ENCODE peak calls at places on chromosomes 1 and 21, in six cellular contexts. N is K562, Q is HCT116, D is GM12878, P is SK-N-SH, U is H1. E is an unnamed sample.
A peak's percentile ranks its signal among the peaks of the same experiment; 100 is the strongest.

GRCh38 chr1:68954841-68955240 is 458.0 kb upstream of the DEPDC1 start:
- DNase-seq in N (no peak), Q (no peak), D (no peak), P (no peak), U (no peak), E (no peak)

GRCh38 chr21:29343517-29343916 is 44.8 kb downstream of the BACH1 start:
- DNase-seq in N (no peak), Q (no peak), D (no peak), P (no peak), U (no peak), E (no peak)

GRCh38 chr1:43221256-43221778 is 48.5 kb upstream of the TMEM125 start:
- DNase-seq in N (no peak), Q (no peak), D (peak; percentile 75), P (no peak), U (no peak), E (no peak)

GRCh38 chr1:2528016-2528415 is 1.6 kb upstream of the PANK4 start:
- DNase-seq in N (no peak), Q (no peak), D (no peak), P (no peak), U (no peak), E (no peak)

GRCh38 chr1:204384636-204385354 is 25.1 kb upstream of the PLEKHA6 start:
- DNase-seq in N (no peak), Q (no peak), D (no peak), P (peak; percentile 48), U (no peak), E (no peak)

GRCh38 chr1:231606712-231607111 is 19.9 kb upstream of the DISC1 start:
- DNase-seq in N (no peak), Q (no peak), D (no peak), P (no peak), U (no peak), E (no peak)

GRCh38 chr1:91555074-91555730 is 54.6 kb downstream of the CDC7 start:
- DNase-seq in N (no peak), Q (no peak), D (no peak), P (no peak), U (no peak), E (no peak)

GRCh38 chr21:36534656-36535055 is 54.7 kb upstream of the CLDN14 start:
- DNase-seq in N (no peak), Q (no peak), D (no peak), P (no peak), U (no peak), E (no peak)

GRCh38 chr1:222168621-222169020 is 379.3 kb downstream of the HHIPL2 start:
- DNase-seq in N (no peak), Q (no peak), D (no peak), P (no peak), U (no peak), E (no peak)

GRCh38 chr1:112515311-112516009 is 6.7 kb downstream of the WNT2B start:
- DNase-seq in N (no peak), Q (no peak), D (no peak), P (no peak), U (no peak), E (no peak)

GRCh38 chr1:76620371-76620770 is 246.9 kb upstream of the ST6GALNAC5 start:
- DNase-seq in N (no peak), Q (no peak), D (no peak), P (no peak), U (no peak), E (no peak)

GRCh38 chr1:21537932-21538630 is 28.9 kb downstream of the ALPL start:
- DNase-seq in N (no peak), Q (no peak), D (no peak), P (no peak), U (no peak), E (no peak)

GRCh38 chr1:242225770-242226573 is 227.1 kb upstream of the MAP1LC3C start:
- DNase-seq in N (no peak), Q (no peak), D (peak; percentile 33), P (no peak), U (no peak), E (peak; percentile 86)

GRCh38 chr1:198936371-198937083 is 297.7 kb downstream of the PTPRC start:
- DNase-seq in N (no peak), Q (no peak), D (no peak), P (no peak), U (no peak), E (no peak)

GRCh38 chr1:193417420-193417819 is 231.0 kb upstream of the B3GALT2 start:
- DNase-seq in N (no peak), Q (no peak), D (no peak), P (no peak), U (no peak), E (no peak)

GRCh38 chr1:99726818-99727217 is 39.6 kb downstream of the FRRS1 start:
- DNase-seq in N (no peak), Q (no peak), D (no peak), P (no peak), U (no peak), E (no peak)

GRCh38 chr1:43008425-43009108 is 49.9 kb upstream of the SLC2A1 start:
- DNase-seq in N (no peak), Q (peak; percentile 85), D (no peak), P (no peak), U (peak; percentile 99), E (no peak)

GRCh38 chr1:7516341-7516740 is 254.8 kb upstream of the VAMP3 start:
- DNase-seq in N (no peak), Q (peak; percentile 3), D (no peak), P (peak; percentile 76), U (no peak), E (no peak)

GRCh38 chr1:4792565-4792964 is 138.2 kb downstream of the AJAP1 start:
- DNase-seq in N (no peak), Q (no peak), D (no peak), P (no peak), U (no peak), E (no peak)

GRCh38 chr21:33894736-33895288 is 20.8 kb downstream of the ATP5PO start:
- DNase-seq in N (peak; percentile 84), Q (peak; percentile 27), D (no peak), P (peak; percentile 88), U (peak; percentile 65), E (no peak)

GRCh38 chr1:214658785-214659184 is 55.8 kb downstream of the CENPF start:
- DNase-seq in N (peak; percentile 33), Q (no peak), D (no peak), P (no peak), U (no peak), E (no peak)

GRCh38 chr1:153535664-153536585 is at the start of gene S100A6:
- DNase-seq in N (peak; percentile 45), Q (peak; percentile 72), D (no peak), P (peak; percentile 85), U (no peak), E (no peak)

GRCh38 chr1:228143480-228144212 is 3.6 kb downstream of the GUK1 start:
- DNase-seq in N (no peak), Q (no peak), D (no peak), P (peak; percentile 15), U (no peak), E (no peak)

GRCh38 chr1:192610114-192610958 is 25.6 kb upstream of the RGS13 start:
- DNase-seq in N (no peak), Q (peak; percentile 15), D (no peak), P (peak; percentile 21), U (no peak), E (no peak)

GRCh38 chr1:236724521-236724920 is 38.2 kb downstream of the ACTN2 start:
- DNase-seq in N (no peak), Q (no peak), D (no peak), P (no peak), U (no peak), E (no peak)

GRCh38 chr1:45617618-45618017 is 6.2 kb downstream of the CCDC17 start:
- DNase-seq in N (no peak), Q (no peak), D (no peak), P (no peak), U (no peak), E (no peak)

GRCh38 chr1:156999596-157000320 is 45.8 kb downstream of the ARHGEF11 start:
- DNase-seq in N (no peak), Q (no peak), D (no peak), P (no peak), U (no peak), E (no peak)

GRCh38 chr1:75449998-75450397 is 160.9 kb downstream of the SLC44A5 start:
- DNase-seq in N (no peak), Q (no peak), D (no peak), P (no peak), U (no peak), E (no peak)

GRCh38 chr1:7808253-7808844 is 24.3 kb downstream of the PER3 start:
- DNase-seq in N (no peak), Q (peak; percentile 37), D (no peak), P (peak; percentile 40), U (no peak), E (no peak)

GRCh38 chr1:42259739-42260064 is 75.3 kb downstream of the FOXJ3 start:
- DNase-seq in N (no peak), Q (no peak), D (no peak), P (no peak), U (no peak), E (no peak)

GRCh38 chr1:214558002-214558770 is 6.8 kb upstream of the PTPN14 start:
- DNase-seq in N (no peak), Q (no peak), D (no peak), P (no peak), U (no peak), E (no peak)

DNA sequence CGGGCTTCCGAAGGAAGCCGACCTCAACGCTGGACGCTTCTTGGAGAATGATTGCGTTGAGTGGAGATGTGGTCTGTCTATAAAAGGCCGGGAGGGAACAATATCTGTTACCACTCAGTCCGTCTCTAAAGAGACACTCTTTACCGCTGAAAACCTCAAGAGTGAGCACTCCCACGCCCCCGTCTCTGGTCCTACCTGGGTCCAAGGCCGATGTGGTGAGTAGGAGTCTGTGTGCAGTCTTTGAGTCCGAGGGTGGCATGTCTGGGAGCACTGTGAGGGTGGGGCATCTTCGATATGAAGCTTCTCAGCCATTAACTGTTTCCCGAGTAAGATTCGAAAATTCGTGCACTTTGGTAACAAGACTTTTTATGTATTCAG is 579 bp downstream of the ZFP69 start:
- DNase-seq in N (no peak), Q (no peak), D (no peak), P (no peak), U (no peak), E (no peak)
- TF ChIP-seq SIN3A in N (no peak), Q (no peak), D (peak; percentile 5), P (no peak), U (no peak), E (no peak)

DNA sequence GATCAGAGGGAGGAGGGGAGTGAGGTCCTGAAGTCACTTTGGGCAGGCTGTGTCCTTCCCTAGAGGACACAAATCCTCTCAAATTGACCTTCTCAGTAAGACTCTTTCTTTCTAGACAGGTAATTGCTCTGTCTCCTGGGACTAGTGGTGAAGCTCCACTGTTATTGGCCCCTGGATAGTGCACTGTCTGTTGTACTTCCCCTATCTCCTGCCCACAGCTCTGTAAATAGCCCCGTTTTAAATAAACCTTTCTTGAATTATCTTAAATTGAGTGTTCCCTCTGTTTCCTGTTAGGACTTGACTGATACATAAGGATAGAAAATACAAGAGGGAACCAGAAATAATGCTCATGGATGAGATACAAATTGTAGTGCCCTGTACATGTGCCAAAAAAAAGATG is 229.5 kb upstream of the USP24 start:
- DNase-seq in N (no peak), Q (no peak), D (no peak), P (no peak), U (no peak), E (no peak)
- TF ChIP-seq SIN3A in N (no peak), Q (no peak), D (no peak), P (no peak), U (no peak), E (no peak)

GRCh38 chr1:61287734-61288133 is 205.4 kb downstream of the NFIA start:
- DNase-seq in N (no peak), Q (peak; percentile 24), D (no peak), P (no peak), U (no peak), E (no peak)
- TF ChIP-seq SIN3A in N (no peak), Q (no peak), D (no peak), P (no peak), U (no peak), E (no peak)

GRCh38 chr1:165369255-165369848 is 12.8 kb upstream of the LMX1A start:
- DNase-seq in N (peak; percentile 74), Q (peak; percentile 32), D (no peak), P (peak; percentile 72), U (no peak), E (peak; percentile 36)
- TF ChIP-seq SIN3A in N (no peak), Q (no peak), D (no peak), P (no peak), U (no peak), E (no peak)